ENCODE peak calls at places on chromosomes 7 and 10, in nine cellular contexts. I, S, H, E, T, R, D, W and Z are unnamed samples.

GRCh38 chr7:92904292-92905131 is 68.1 kb upstream of the CDK6 start:
- DNase-seq in I (no peak), S (peak), H (peak), E (peak), T (peak), R (peak), D (peak), W (peak), Z (peak)

GRCh38 chr10:91344117-91344856 is 65.9 kb upstream of the HECTD2 start:
- DNase-seq in I (no peak), S (no peak), H (no peak), E (no peak), T (no peak), R (no peak), D (no peak), W (no peak), Z (no peak)

GRCh38 chr7:55469271-55469681 is 103.0 kb downstream of the VOPP1 start:
- DNase-seq in I (no peak), S (no peak), H (no peak), E (no peak), T (peak), R (no peak), D (peak), W (no peak), Z (no peak)

GRCh38 chr7:155864271-155864985 is 52.2 kb upstream of the SHH start:
- DNase-seq in I (no peak), S (no peak), H (no peak), E (no peak), T (no peak), R (no peak), D (no peak), W (no peak), Z (no peak)

GRCh38 chr10:132835848-132836233 is 49.9 kb upstream of the NKX6-2 start:
- DNase-seq in I (no peak), S (no peak), H (no peak), E (no peak), T (no peak), R (no peak), D (no peak), W (no peak), Z (no peak)

GRCh38 chr7:123824754-123825067 is 20.3 kb upstream of the HYAL4 start:
- DNase-seq in I (no peak), S (no peak), H (no peak), E (no peak), T (no peak), R (no peak), D (no peak), W (no peak), Z (no peak)

GRCh38 chr10:62224606-62225005 is 44.0 kb downstream of the RTKN2 start:
- DNase-seq in I (no peak), S (peak), H (peak), E (no peak), T (no peak), R (no peak), D (no peak), W (no peak), Z (peak)

GRCh38 chr7:36651404-36651803 is 72.9 kb downstream of the AOAH start:
- DNase-seq in I (no peak), S (peak), H (peak), E (no peak), T (no peak), R (no peak), D (no peak), W (no peak), Z (peak)

GRCh38 chr7:151890355-151891004 is 13.6 kb upstream of the PRKAG2 start:
- DNase-seq in I (no peak), S (no peak), H (no peak), E (no peak), T (no peak), R (no peak), D (no peak), W (no peak), Z (no peak)

GRCh38 chr7:41889472-41889871 is 186.6 kb upstream of the INHBA start:
- DNase-seq in I (no peak), S (no peak), H (no peak), E (no peak), T (no peak), R (no peak), D (no peak), W (no peak), Z (no peak)

GRCh38 chr7:36475011-36475342 is 85.3 kb downstream of the ANLN start:
- DNase-seq in I (no peak), S (no peak), H (no peak), E (no peak), T (no peak), R (no peak), D (no peak), W (no peak), Z (no peak)

GRCh38 chr10:36280396-36280795 is 638.3 kb upstream of the FZD8 start:
- DNase-seq in I (no peak), S (no peak), H (peak), E (no peak), T (no peak), R (no peak), D (no peak), W (no peak), Z (peak)

GRCh38 chr10:29735628-29736324 is 101.0 kb upstream of the SVIL start:
- DNase-seq in I (peak), S (no peak), H (peak), E (peak), T (peak), R (peak), D (peak), W (peak), Z (peak)

GRCh38 chr10:68560916-68561691 is 967 bp downstream of the TET1 start:
- DNase-seq in I (no peak), S (no peak), H (no peak), E (no peak), T (peak), R (no peak), D (no peak), W (peak), Z (peak)

GRCh38 chr10:70815504-70816219 is at the start of gene SGPL1:
- DNase-seq in I (peak), S (peak), H (peak), E (peak), T (peak), R (peak), D (peak), W (peak), Z (peak)

GRCh38 chr7:44540592-44541027 is 520 bp downstream of the NPC1L1 start:
- DNase-seq in I (no peak), S (no peak), H (no peak), E (no peak), T (no peak), R (no peak), D (no peak), W (no peak), Z (no peak)

GRCh38 chr10:131676448-131676847 is 224.4 kb upstream of the PPP2R2D start:
- DNase-seq in I (no peak), S (no peak), H (no peak), E (no peak), T (no peak), R (no peak), D (no peak), W (no peak), Z (no peak)

GRCh38 chr7:135320277-135320676 is 86.6 kb downstream of the STRA8 start:
- DNase-seq in I (peak), S (peak), H (peak), E (no peak), T (no peak), R (no peak), D (no peak), W (no peak), Z (peak)

GRCh38 chr7:78301361-78301760 is 502.8 kb downstream of the PHTF2 start:
- DNase-seq in I (no peak), S (peak), H (peak), E (no peak), T (no peak), R (no peak), D (no peak), W (no peak), Z (peak)

GRCh38 chr7:105480931-105481330 is 41.1 kb downstream of the PUS7 start:
- DNase-seq in I (no peak), S (peak), H (no peak), E (no peak), T (no peak), R (no peak), D (no peak), W (no peak), Z (peak)

GRCh38 chr10:119750391-119751230 is 24.8 kb downstream of the INPP5F start:
- DNase-seq in I (peak), S (peak), H (peak), E (peak), T (peak), R (no peak), D (peak), W (no peak), Z (peak)

GRCh38 chr10:118501637-118502440 is 93.6 kb downstream of the PRLHR start:
- DNase-seq in I (peak), S (peak), H (peak), E (no peak), T (no peak), R (no peak), D (no peak), W (no peak), Z (peak)

GRCh38 chr10:78844956-78845355 is 223.8 kb upstream of the ZMIZ1 start:
- DNase-seq in I (no peak), S (no peak), H (no peak), E (no peak), T (no peak), R (no peak), D (no peak), W (no peak), Z (no peak)

GRCh38 chr10:27393961-27394360 is 110.1 kb upstream of the RAB18 start:
- DNase-seq in I (no peak), S (no peak), H (no peak), E (no peak), T (no peak), R (no peak), D (no peak), W (no peak), Z (no peak)

GRCh38 chr7:75638607-75639070 is 100.1 kb downstream of the HIP1 start:
- DNase-seq in I (peak), S (peak), H (no peak), E (no peak), T (no peak), R (no peak), D (no peak), W (no peak), Z (peak)

GRCh38 chr10:96720422-96721206 is at the start of gene PIK3AP1:
- DNase-seq in I (peak), S (no peak), H (no peak), E (peak), T (peak), R (peak), D (peak), W (peak), Z (no peak)

GRCh38 chr7:120743128-120743527 is 114.8 kb downstream of the TSPAN12 start:
- DNase-seq in I (no peak), S (no peak), H (no peak), E (no peak), T (no peak), R (no peak), D (no peak), W (no peak), Z (peak)